ENCODE peak calls at places on chromosomes 12 and 14, in six cellular contexts. A, T, X, Q, M and F are unnamed samples. For H3K36me3, the result is how much of the 10 kb centered on the place peaks cover.

GRCh38 chr12:14756331-14757143 is 46.7 kb downstream of the WBP11 start:
- DNase-seq in X (peak), Q (no peak), M (peak), A (no peak), T (no peak), F (no peak)

GRCh38 chr12:1796515-1797010 is 23.8 kb upstream of the LRTM2 start:
- DNase-seq in X (no peak), T (no peak), Q (peak), M (no peak), A (no peak), F (no peak)

GRCh38 chr14:51978566-51979398 is 10.6 kb upstream of the RTRAF start:
- DNase-seq in M (peak), A (peak), X (peak), T (peak), Q (peak), F (peak)

GRCh38 chr14:52910597-52910996 is 40.3 kb downstream of the FERMT2 start:
- DNase-seq in X (no peak), Q (no peak), M (no peak), T (no peak), A (no peak), F (no peak)

GRCh38 chr12:52130695-52131094 is 51.2 kb downstream of the SMIM41 start:
- DNase-seq in M (no peak), Q (no peak), X (no peak), A (no peak), T (no peak), F (no peak)

GRCh38 chr12:27517532-27517931 is 6.5 kb upstream of the PPFIBP1 start:
- DNase-seq in A (no peak), X (no peak), T (no peak), Q (no peak), M (no peak), F (no peak)

GRCh38 chr14:76776306-76777251 is 15.3 kb downstream of the VASH1 start:
- DNase-seq in Q (no peak), M (no peak), T (no peak), X (peak), A (no peak), F (no peak)

GRCh38 chr14:60775296-60775695 is 40.7 kb downstream of the MNAT1 start:
- DNase-seq in Q (no peak), M (no peak), T (peak), X (no peak), A (peak), F (peak)

GRCh38 chr14:36214476-36215216 is 38.1 kb upstream of the PTCSC3 start:
- DNase-seq in X (no peak), T (no peak), A (no peak), Q (no peak), M (no peak), F (peak)

GRCh38 chr12:121697093-121697698 is 15.4 kb upstream of the TMEM120B start:
- DNase-seq in T (no peak), X (no peak), M (peak), A (no peak), Q (no peak), F (peak)

GRCh38 chr12:92695577-92695976 is 7.2 kb upstream of the PLEKHG7 start:
- DNase-seq in M (no peak), Q (no peak), X (no peak), T (no peak), A (no peak), F (no peak)

GRCh38 chr12:122513660-122514059 is 12.9 kb upstream of the ZCCHC8 start:
- DNase-seq in Q (no peak), X (no peak), A (no peak), M (no peak), T (no peak), F (no peak)

GRCh38 chr14:60091550-60092511 is at the start of gene PCNX4:
- DNase-seq in T (peak), M (peak), X (peak), A (peak), Q (peak), F (peak)

GRCh38 chr12:58629376-58629775 is 290.9 kb downstream of the LRIG3 start:
- DNase-seq in X (no peak), A (no peak), T (no peak), Q (no peak), M (no peak), F (peak)

GRCh38 chr12:103530352-103530751 is 34.6 kb upstream of the C12orf42 start:
- DNase-seq in T (no peak), X (no peak), M (no peak), Q (no peak), A (no peak), F (no peak)

GRCh38 chr12:86748874-86749273 is 492.7 kb upstream of the MGAT4C start:
- DNase-seq in X (no peak), T (no peak), Q (no peak), M (no peak), A (no peak), F (no peak)

GRCh38 chr12:106642991-106643390 is 60.2 kb downstream of the RFX4 start:
- DNase-seq in T (no peak), Q (no peak), X (no peak), M (no peak), A (no peak), F (no peak)

GRCh38 chr14:58297412-58297761 is 968 bp upstream of the ARID4A start:
- DNase-seq in X (no peak), T (no peak), A (peak), M (peak), Q (no peak), F (peak)

GRCh38 chr12:79691299-79692248 is 810 bp upstream of the PAWR start:
- DNase-seq in X (peak), Q (no peak), M (peak), T (peak), A (peak), F (peak)

GRCh38 chr14:105861985-105862465 is 335.6 kb downstream of the TMEM121 start:
- DNase-seq in A (no peak), T (no peak), X (no peak), M (no peak), Q (peak), F (no peak)

GRCh38 chr12:103401421-103401820 is 94.3 kb downstream of the C12orf42 start:
- DNase-seq in T (peak), Q (no peak), M (peak), X (no peak), A (no peak), F (peak)

GRCh38 chr12:14399871-14400270 is 34.4 kb downstream of the ATF7IP start:
- DNase-seq in Q (no peak), X (no peak), A (peak), T (peak), M (no peak), F (peak)

GRCh38 chr12:120402217-120402616 is 33.3 kb upstream of the MSI1 start:
- DNase-seq in M (no peak), A (no peak), T (no peak), X (no peak), Q (no peak), F (no peak)

GRCh38 chr14:67879026-67879425 is 59.4 kb downstream of the RAD51B start:
- DNase-seq in Q (no peak), A (no peak), X (no peak), T (no peak), M (no peak), F (no peak)

GRCh38 chr12:52346596-52346995 is 20.7 kb downstream of the KRT85 start:
- DNase-seq in A (no peak), Q (no peak), X (peak), T (no peak), M (peak), F (no peak)

GRCh38 chr12:114698566-114699163 is 14.7 kb upstream of the TBX3 start:
- DNase-seq in M (peak), X (no peak), A (no peak), Q (no peak), T (no peak), F (no peak)

GRCh38 chr14:50714452-50715073 is 46.5 kb upstream of the SAV1 start:
- DNase-seq in M (peak), A (peak), X (peak), T (peak), Q (no peak), F (peak)

GRCh38 chr12:70920891-70921290 is 353 bp upstream of the PTPRR start:
- DNase-seq in X (no peak), A (no peak), T (no peak), M (no peak), Q (no peak), F (no peak)

GRCh38 chr12:8154526-8154925 is 2.3 kb upstream of the ZNF705A start:
- DNase-seq in M (no peak), T (no peak), Q (no peak), X (no peak), A (no peak), F (no peak)

GRCh38 chr12:26251600-26251999 is 56.2 kb downstream of the SSPN start:
- DNase-seq in X (no peak), M (no peak), T (no peak), Q (no peak), A (no peak), F (no peak)

GRCh38 chr14:94702629-94703028 is 67.3 kb downstream of the GSC start:
- DNase-seq in A (no peak), Q (no peak), M (no peak), X (no peak), T (peak), F (peak)

GRCh38 chr14:59265808-59266207 is 77.3 kb downstream of the DAAM1 start:
- DNase-seq in Q (no peak), A (no peak), T (peak), X (no peak), M (no peak), F (peak)

GRCh38 chr12:42129595-42130204 is 15.0 kb downstream of the GXYLT1 start:
- DNase-seq in X (peak), A (peak), M (peak), T (peak), Q (no peak), F (peak)

GRCh38 chr12:1690578-1691122 is at the start of gene ADIPOR2:
- DNase-seq in A (peak), M (peak), T (peak), Q (peak), X (peak), F (peak)

GRCh38 chr12:99271071-99271470 is 376.5 kb upstream of the GARIN6 start:
- DNase-seq in X (no peak), M (no peak), Q (no peak), T (peak), A (no peak), F (peak)

GRCh38 chr12:48586361-48586760 is 16.5 kb upstream of the LALBA start:
- DNase-seq in X (no peak), T (no peak), M (no peak), Q (no peak), A (no peak), F (no peak)

GRCh38 chr14:23641915-23642588 is 5.9 kb downstream of the DHRS2 start:
- DNase-seq in A (no peak), M (no peak), Q (no peak), T (no peak), X (no peak), F (no peak)

GRCh38 chr12:7723926-7724325 is 12.7 kb downstream of the DPPA3 start:
- DNase-seq in A (no peak), M (no peak), Q (no peak), T (no peak), X (no peak), F (no peak)

GRCh38 chr14:70045715-70046535 is 142.8 kb downstream of the SLC8A3 start:
- DNase-seq in A (peak), X (peak), Q (peak), M (peak), T (peak), F (peak)

DNA sequence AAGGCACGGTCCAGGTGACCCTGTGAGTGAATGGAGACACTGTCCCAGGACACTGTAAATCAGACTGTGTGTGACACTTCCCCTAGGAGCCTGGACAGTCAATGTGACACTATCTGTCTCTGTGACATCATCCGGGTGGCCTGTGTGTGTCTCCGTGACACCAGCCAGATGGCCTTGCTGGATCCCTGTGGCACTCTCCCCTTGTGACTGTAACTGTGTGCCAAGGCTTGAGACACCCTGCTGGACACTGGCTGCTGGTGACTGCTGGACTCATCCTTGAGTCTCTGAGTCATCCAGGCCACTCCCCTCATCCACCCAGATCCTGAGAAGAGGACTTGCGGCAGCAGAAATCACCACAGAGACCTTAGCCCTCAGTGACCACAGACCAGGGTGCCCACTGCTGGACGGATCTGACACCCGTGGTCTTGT is 51.6 kb downstream of the MVK start:
- DNase-seq in T (peak), X (no peak), A (peak), Q (no peak), M (peak), F (peak)
- TF ChIP-seq CTCF in T (peak), X (no peak), A (peak), Q (no peak), M (no peak), F (no peak)

GRCh38 chr12:57202321-57202720 is 14.3 kb upstream of the NXPH4 start:
- DNase-seq in A (no peak), T (no peak), X (no peak), Q (no peak), M (no peak), F (no peak)
- H3K36me3 ChIP-seq in A (half or more), T (under half), X (under half), Q (half or more), M (under half), F (under half)

GRCh38 chr12:23473071-23473470 is 476.4 kb downstream of the SOX5 start:
- DNase-seq in T (no peak), A (no peak), X (no peak), Q (no peak), M (no peak), F (no peak)

GRCh38 chr12:23474438-23475000 is 475.0 kb downstream of the SOX5 start:
- DNase-seq in A (no peak), Q (no peak), M (no peak), T (no peak), X (peak), F (no peak)

DNA sequence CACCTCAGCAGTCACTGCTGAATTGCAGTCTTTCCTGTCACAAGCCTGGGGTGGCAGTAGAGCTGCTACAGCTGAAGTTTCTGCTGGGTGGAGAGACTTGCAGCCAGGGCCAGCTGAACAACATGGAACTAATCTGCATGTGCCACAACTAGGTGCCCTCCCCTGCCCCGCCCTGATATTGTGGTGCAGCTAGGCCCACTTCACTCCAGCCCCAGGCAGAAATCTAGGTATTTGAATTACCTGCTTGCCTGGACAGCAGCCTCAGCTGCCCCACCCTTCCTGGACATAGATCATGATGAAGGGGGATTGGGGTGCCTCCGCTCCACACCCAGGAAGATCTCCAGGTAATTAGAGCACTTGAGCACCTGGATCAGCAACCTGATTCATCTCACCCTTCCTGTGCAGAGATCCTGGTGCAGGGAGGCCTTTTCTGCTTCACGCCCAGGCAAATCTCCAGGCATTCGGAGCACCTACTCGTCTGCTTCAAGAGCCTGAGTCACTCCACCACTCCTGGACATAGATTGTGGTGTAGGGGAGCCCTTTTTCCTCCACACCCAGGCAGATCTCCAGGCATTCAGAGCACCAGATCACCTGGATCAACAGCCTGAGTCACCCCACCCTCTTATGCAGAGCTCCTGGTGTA is 477.0 kb downstream of the SOX5 start:
- DNase-seq in A (no peak), T (peak), M (no peak), X (no peak), Q (no peak), F (peak)
- TF ChIP-seq CTCF in A (no peak), T (no peak), M (no peak), X (no peak), Q (no peak), F (peak)

GRCh38 chr12:131909596-131910219 is 15.3 kb downstream of the ULK1 start:
- DNase-seq in Q (peak), T (no peak), A (no peak), M (no peak), X (no peak), F (no peak)
- H3K36me3 ChIP-seq in Q (half or more), T (under half), A (half or more), M (under half), X (under half), F (under half)

GRCh38 chr12:15982921-15983320 is 71.8 kb downstream of the DERA start:
- DNase-seq in T (no peak), M (no peak), X (no peak), Q (no peak), A (no peak), F (no peak)
- TF ChIP-seq CTCF in T (no peak), M (no peak), X (no peak), Q (no peak), A (no peak), F (no peak)

DNA sequence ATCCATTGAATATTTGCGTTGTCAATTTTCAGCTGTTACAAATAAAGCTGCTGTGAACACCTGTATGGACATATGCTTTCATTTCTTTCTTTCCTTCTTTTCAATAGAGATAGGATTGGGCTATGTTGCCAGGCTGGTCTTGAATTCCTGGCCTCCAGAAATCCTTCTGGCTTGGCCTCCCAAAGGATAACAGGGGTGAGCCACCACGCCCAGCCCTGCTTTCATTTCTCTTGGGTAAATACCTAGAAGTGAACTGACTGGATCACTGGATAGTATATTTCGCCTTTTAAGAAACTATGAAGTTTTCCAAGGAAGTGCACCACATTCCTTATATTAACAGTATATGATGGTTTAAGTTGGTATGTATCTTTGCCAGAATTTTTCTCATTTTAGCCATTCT is 32.3 kb upstream of the EAPP start:
- DNase-seq in M (no peak), X (no peak), T (no peak), A (no peak), Q (no peak), F (no peak)
- H3K36me3 ChIP-seq in M (under half), X (under half), T (under half), A (half or more), Q (under half), F (under half)

GRCh38 chr12:127025545-127025944 is 1241.4 kb upstream of the TMEM132C start:
- DNase-seq in X (no peak), M (no peak), T (no peak), Q (no peak), A (no peak), F (peak)
- TF ChIP-seq CTCF in X (no peak), M (no peak), T (peak), Q (no peak), A (peak), F (no peak)